ENCODE peak calls at places on chromosome 11, in six cellular contexts. B, N, T, J, Q and M are unnamed samples.
A peak's percentile ranks its signal among the peaks of the same experiment; 100 is the strongest.

GRCh38 chr11:46896719-46897406 is 21.5 kb downstream of the LRP4 start:
- DNase-seq in B (peak; percentile 58), N (no peak), T (peak; percentile 63), J (no peak), Q (peak; percentile 70), M (peak; percentile 52)

GRCh38 chr11:87325490-87325872 is 287.7 kb downstream of the TMEM135 start:
- DNase-seq in B (no peak), N (no peak), T (peak; percentile 30), J (no peak), Q (no peak), M (no peak)

GRCh38 chr11:75862437-75862836 is 47.4 kb downstream of the UVRAG start:
- DNase-seq in B (no peak), N (no peak), T (no peak), J (no peak), Q (peak; percentile 16), M (no peak)

GRCh38 chr11:117458275-117459120 is 130.8 kb downstream of the CEP164 start:
- DNase-seq in B (no peak), N (no peak), T (no peak), J (no peak), Q (no peak), M (no peak)

GRCh38 chr11:6705905-6706535 is 22.9 kb upstream of the MRPL17 start:
- DNase-seq in B (peak; percentile 39), N (no peak), T (peak; percentile 47), J (no peak), Q (peak; percentile 64), M (peak; percentile 20)

GRCh38 chr11:26149585-26149984 is 182.3 kb upstream of the ANO3 start:
- DNase-seq in B (no peak), N (no peak), T (no peak), J (no peak), Q (no peak), M (no peak)

GRCh38 chr11:66044757-66045156 is 4.2 kb downstream of the GAL3ST3 start:
- DNase-seq in B (no peak), N (no peak), T (no peak), J (no peak), Q (no peak), M (no peak)

GRCh38 chr11:132022718-132023117 is 652.3 kb downstream of the NTM start:
- DNase-seq in B (no peak), N (no peak), T (no peak), J (no peak), Q (no peak), M (no peak)

GRCh38 chr11:34332524-34332923 is 25.3 kb downstream of the ABTB2 start:
- DNase-seq in B (no peak), N (no peak), T (no peak), J (no peak), Q (no peak), M (peak; percentile 80)

GRCh38 chr11:46916669-46917108 is 1.7 kb downstream of the LRP4 start:
- DNase-seq in B (peak; percentile 94), N (no peak), T (peak; percentile 81), J (no peak), Q (peak; percentile 24), M (peak; percentile 55)

GRCh38 chr11:34337016-34337415 is 20.8 kb downstream of the ABTB2 start:
- DNase-seq in B (no peak), N (no peak), T (no peak), J (no peak), Q (no peak), M (no peak)

GRCh38 chr11:83162377-83162776 is 5.4 kb downstream of the PCF11 start:
- DNase-seq in B (no peak), N (no peak), T (no peak), J (no peak), Q (no peak), M (no peak)

DNA sequence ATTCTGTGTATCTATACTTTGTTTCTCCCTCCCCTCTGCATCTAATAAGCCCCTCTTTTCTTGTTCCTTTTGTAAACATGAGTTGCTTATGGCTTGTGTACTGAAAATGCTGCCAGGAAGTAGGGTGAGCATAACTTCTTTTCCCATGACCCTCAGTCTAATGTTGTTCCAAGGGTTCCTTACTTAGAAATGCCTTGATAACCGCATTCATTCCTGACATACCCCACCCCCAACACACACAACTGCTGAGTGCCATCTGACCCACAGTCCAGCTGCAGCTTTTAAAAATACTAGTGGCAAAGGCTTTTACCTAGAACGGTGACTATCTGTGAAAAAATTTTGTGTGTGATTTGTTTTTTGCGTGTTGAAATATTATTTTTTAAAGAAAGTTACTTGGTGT is 52.5 kb downstream of the ARHGAP42 start:
- DNase-seq in B (no peak), N (no peak), T (no peak), J (no peak), Q (no peak), M (peak; percentile 40)
- TF ChIP-seq CHD2 in B (no peak), N (no peak), T (no peak), J (no peak), Q (no peak), M (no peak)

GRCh38 chr11:68312780-68313573 is 586 bp downstream of the LRP5 start:
- DNase-seq in B (no peak), N (no peak), T (peak; percentile 79), J (no peak), Q (peak; percentile 39), M (no peak)

GRCh38 chr11:68313574-68314202 is 1.3 kb downstream of the LRP5 start:
- DNase-seq in B (no peak), N (no peak), T (peak; percentile 60), J (no peak), Q (peak; percentile 71), M (peak; percentile 43)

GRCh38 chr11:68315581-68315920 is 3.2 kb downstream of the LRP5 start:
- DNase-seq in B (no peak), N (no peak), T (peak; percentile 42), J (no peak), Q (peak; percentile 54), M (no peak)

GRCh38 chr11:68314203-68314885 is 2.0 kb downstream of the LRP5 start:
- DNase-seq in B (no peak), N (no peak), T (peak; percentile 63), J (no peak), Q (no peak), M (no peak)

DNA sequence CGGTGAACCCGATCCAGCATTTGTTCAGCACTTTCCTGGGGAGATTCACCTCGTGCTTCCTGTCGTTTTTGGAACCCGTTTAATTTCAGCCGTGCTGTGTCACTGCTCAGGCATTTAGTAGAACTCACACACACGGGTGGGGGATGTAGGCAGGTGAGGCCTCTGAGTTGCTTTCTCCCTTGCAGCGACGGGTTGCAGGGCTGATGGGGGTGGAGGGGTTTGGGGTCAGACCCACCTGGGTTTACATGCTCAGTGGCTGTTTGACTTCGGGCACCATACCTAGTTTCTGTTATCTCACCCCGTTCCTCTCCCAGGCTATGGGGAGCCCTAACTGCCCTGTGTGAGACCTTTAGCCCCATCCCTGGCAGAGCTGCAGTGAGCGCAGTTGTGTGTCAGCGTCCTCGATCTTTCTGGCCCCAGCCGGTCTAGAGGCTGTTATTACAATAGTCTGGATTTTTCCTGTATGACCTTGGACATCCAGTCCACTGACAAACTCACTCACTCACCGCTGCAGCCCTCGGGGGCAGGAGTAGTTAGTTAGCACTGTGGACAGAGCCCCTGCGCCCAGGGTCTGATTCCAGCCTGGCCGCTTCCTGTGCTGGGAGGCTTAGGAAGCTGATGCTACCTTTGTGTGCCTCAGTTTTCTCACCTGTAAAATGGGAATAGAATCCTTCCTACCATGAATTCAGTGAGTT is 2.6 kb downstream of the LRP5 start:
- DNase-seq in B (no peak), N (no peak), T (peak; percentile 57), J (no peak), Q (peak; percentile 72), M (peak; percentile 96)
- TF ChIP-seq CHD2 in B (no peak), N (no peak), T (no peak), J (no peak), Q (no peak), M (no peak)

GRCh38 chr11:45692808-45693453 is 27.5 kb upstream of the CHST1 start:
- DNase-seq in B (no peak), N (no peak), T (no peak), J (no peak), Q (no peak), M (no peak)
- TF ChIP-seq CHD2 in B (no peak), N (no peak), T (no peak), J (no peak), Q (no peak), M (no peak)

DNA sequence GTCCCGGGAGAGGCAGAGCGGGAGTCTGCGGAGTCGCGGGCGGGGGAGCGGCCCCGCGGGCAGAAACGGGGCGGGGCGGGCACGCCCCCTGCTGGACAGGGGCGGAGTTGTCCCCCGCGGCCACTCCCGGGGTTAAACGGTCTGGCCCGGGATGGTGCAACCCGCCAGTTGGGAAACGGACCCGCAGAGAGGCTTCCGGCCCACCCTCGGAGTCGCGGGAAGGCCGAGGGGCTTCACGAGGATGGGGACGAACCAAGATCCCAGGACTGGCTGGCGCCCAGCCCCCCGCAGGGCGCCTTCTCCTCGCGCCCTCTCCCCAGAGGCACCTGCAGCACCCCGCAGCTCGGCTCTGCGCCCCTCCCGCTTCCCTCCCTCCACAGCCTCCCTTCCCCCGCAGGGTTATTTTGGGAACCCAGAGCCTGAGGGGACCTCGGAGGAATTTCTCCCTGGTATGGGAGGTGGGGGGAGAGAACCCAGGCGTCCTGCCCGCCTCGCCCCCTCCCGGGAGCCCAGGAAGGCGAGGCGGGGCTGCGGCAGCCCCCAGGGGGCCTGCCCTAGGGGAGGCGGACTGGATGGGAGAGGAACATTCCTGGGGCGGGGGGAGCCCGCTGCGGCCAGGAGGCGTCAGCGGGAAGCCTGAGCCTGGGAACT is 877 bp downstream of the RASGRP2 start:
- DNase-seq in B (peak; percentile 92), N (no peak), T (peak; percentile 93), J (no peak), Q (peak; percentile 80), M (no peak)
- TF ChIP-seq CHD2 in B (no peak), N (no peak), T (no peak), J (no peak), Q (no peak), M (no peak)

GRCh38 chr11:86041975-86042378 is 26.9 kb downstream of the PICALM start:
- DNase-seq in B (peak; percentile 63), N (peak; percentile 44), T (peak; percentile 68), J (peak; percentile 60), Q (peak; percentile 86), M (peak; percentile 77)
- TF ChIP-seq CHD2 in B (no peak), N (no peak), T (no peak), J (no peak), Q (no peak), M (no peak)

DNA sequence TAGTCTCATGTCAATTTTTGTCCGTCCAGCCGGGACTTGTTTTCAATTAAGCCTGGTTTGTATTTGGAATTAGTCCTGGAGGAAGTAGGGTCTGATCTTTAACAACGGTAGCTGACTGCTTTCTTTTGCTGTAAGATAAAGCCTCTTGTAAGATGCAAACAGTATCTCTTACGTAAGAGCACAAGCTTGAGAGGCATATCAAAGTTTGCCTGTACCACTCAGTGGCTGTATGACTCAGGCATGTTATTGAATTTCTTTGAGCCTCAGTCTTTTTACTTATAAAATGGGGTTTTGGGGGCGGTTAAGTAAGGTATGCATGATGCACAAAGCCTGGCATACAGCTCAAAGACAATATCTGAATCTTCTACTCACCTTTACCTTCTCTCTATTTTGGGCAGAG is 198.4 kb upstream of the NARS2 start:
- DNase-seq in B (no peak), N (no peak), T (no peak), J (no peak), Q (no peak), M (no peak)
- TF ChIP-seq CHD2 in B (no peak), N (no peak), T (no peak), J (no peak), Q (no peak), M (no peak)

GRCh38 chr11:113249491-113249763 is 65.0 kb upstream of the TTC12 start:
- DNase-seq in B (no peak), N (no peak), T (no peak), J (no peak), Q (peak; percentile 15), M (no peak)
- TF ChIP-seq CHD2 in B (no peak), N (no peak), T (no peak), J (no peak), Q (no peak), M (no peak)